ENCODE peak calls at places on chromosomes 2 and 18, in eight cellular contexts. S is uterus, R is ovary, P is adrenal gland, M is H54, U is thyroid gland, H is tibial nerve, D is HepG2. Z is an unnamed sample.

GRCh38 chr2:207995887-207996286 is 29.4 kb downstream of the PLEKHM3 start:
- DNase-seq in S (no peak), R (no peak), P (no peak), M (no peak), U (no peak), H (no peak), D (no peak), Z (no peak)

GRCh38 chr2:241033346-241033987 is 35.0 kb downstream of the SNED1 start:
- DNase-seq in S (no peak), R (no peak), P (no peak), M (no peak), U (no peak), H (no peak), D (no peak), Z (no peak)

GRCh38 chr18:41814651-41815050 is 140.4 kb upstream of the PIK3C3 start:
- DNase-seq in S (no peak), R (no peak), P (no peak), M (no peak), U (no peak), H (no peak), D (no peak), Z (no peak)

GRCh38 chr2:2192385-2192957 is 138.6 kb downstream of the MYT1L start:
- DNase-seq in S (no peak), R (no peak), P (no peak), M (no peak), U (no peak), H (no peak), D (no peak), Z (no peak)

GRCh38 chr2:186241874-186242273 is 244.2 kb upstream of the ZC3H15 start:
- DNase-seq in S (no peak), R (no peak), P (no peak), M (no peak), U (no peak), H (no peak), D (no peak), Z (no peak)

GRCh38 chr2:223941579-223942277 is 3.4 kb downstream of the WDFY1 start:
- DNase-seq in S (no peak), R (no peak), P (no peak), M (peak), U (no peak), H (no peak), D (no peak), Z (no peak)

GRCh38 chr2:219104107-219105050 is 43.7 kb upstream of the IHH start:
- DNase-seq in S (no peak), R (no peak), P (no peak), M (peak), U (no peak), H (no peak), D (peak), Z (no peak)

GRCh38 chr2:127220102-127220806 is at the start of gene CYP27C1:
- DNase-seq in S (no peak), R (peak), P (no peak), M (no peak), U (peak), H (no peak), D (no peak), Z (no peak)

GRCh38 chr2:237178396-237178795 is 92.7 kb downstream of the COPS8 start:
- DNase-seq in S (no peak), R (no peak), P (no peak), M (peak), U (no peak), H (no peak), D (no peak), Z (no peak)

GRCh38 chr18:75635096-75635495 is 207.6 kb upstream of the SMIM21 start:
- DNase-seq in S (no peak), R (no peak), P (no peak), M (no peak), U (peak), H (no peak), D (no peak), Z (no peak)

GRCh38 chr18:7174359-7175107 is 56.4 kb upstream of the LRRC30 start:
- DNase-seq in S (no peak), R (no peak), P (peak), M (no peak), U (peak), H (no peak), D (peak), Z (no peak)

GRCh38 chr2:209125291-209125690 is 298.6 kb upstream of the MAP2 start:
- DNase-seq in S (no peak), R (no peak), P (no peak), M (no peak), U (no peak), H (no peak), D (no peak), Z (no peak)

GRCh38 chr18:62781893-62782292 is 66.6 kb downstream of the PHLPP1 start:
- DNase-seq in S (peak), R (no peak), P (peak), M (no peak), U (no peak), H (no peak), D (peak), Z (no peak)

GRCh38 chr2:98801286-98801685 is 70.4 kb upstream of the MGAT4A start:
- DNase-seq in S (no peak), R (no peak), P (no peak), M (no peak), U (no peak), H (no peak), D (no peak), Z (no peak)

GRCh38 chr2:7400628-7401027 is 483.4 kb downstream of the RNF144A start:
- DNase-seq in S (no peak), R (no peak), P (no peak), M (no peak), U (no peak), H (no peak), D (no peak), Z (no peak)

GRCh38 chr18:13617826-13618515 is 108.4 kb downstream of the FAM210A start:
- DNase-seq in S (no peak), R (no peak), P (no peak), M (no peak), U (no peak), H (no peak), D (no peak), Z (no peak)

GRCh38 chr2:32963941-32964340 is 17.2 kb downstream of the LTBP1 start:
- DNase-seq in S (peak), R (no peak), P (no peak), M (no peak), U (no peak), H (no peak), D (no peak), Z (no peak)

GRCh38 chr2:229431331-229431954 is 160.4 kb upstream of the PID1 start:
- DNase-seq in S (no peak), R (no peak), P (no peak), M (no peak), U (no peak), H (no peak), D (peak), Z (no peak)

GRCh38 chr2:113240150-113240914 is 38.4 kb downstream of the PAX8 start:
- DNase-seq in S (peak), R (peak), P (peak), M (peak), U (peak), H (peak), D (no peak), Z (peak)

GRCh38 chr2:7077660-7078278 is 160.6 kb downstream of the RNF144A start:
- DNase-seq in S (no peak), R (no peak), P (no peak), M (no peak), U (no peak), H (no peak), D (no peak), Z (no peak)

GRCh38 chr2:128661289-128661688 is 342.6 kb upstream of the HS6ST1 start:
- DNase-seq in S (no peak), R (no peak), P (no peak), M (no peak), U (no peak), H (no peak), D (no peak), Z (peak)

GRCh38 chr2:109171444-109172334 is 42.7 kb downstream of the SH3RF3 start:
- DNase-seq in S (peak), R (peak), P (no peak), M (peak), U (peak), H (peak), D (no peak), Z (peak)

GRCh38 chr2:170930132-170931109 is 1.4 kb downstream of the GORASP2 start:
- DNase-seq in S (no peak), R (no peak), P (peak), M (peak), U (peak), H (no peak), D (peak), Z (no peak)

GRCh38 chr18:63046375-63046774 is 273.2 kb downstream of the BCL2 start:
- DNase-seq in S (no peak), R (no peak), P (no peak), M (no peak), U (no peak), H (no peak), D (no peak), Z (no peak)

GRCh38 chr18:58541789-58542425 is 87.0 kb downstream of the ALPK2 start:
- DNase-seq in S (no peak), R (no peak), P (no peak), M (peak), U (no peak), H (no peak), D (peak), Z (no peak)

GRCh38 chr2:80304522-80304878 is at the start of gene LRRTM1:
- DNase-seq in S (no peak), R (no peak), P (no peak), M (no peak), U (peak), H (no peak), D (no peak), Z (no peak)

DNA sequence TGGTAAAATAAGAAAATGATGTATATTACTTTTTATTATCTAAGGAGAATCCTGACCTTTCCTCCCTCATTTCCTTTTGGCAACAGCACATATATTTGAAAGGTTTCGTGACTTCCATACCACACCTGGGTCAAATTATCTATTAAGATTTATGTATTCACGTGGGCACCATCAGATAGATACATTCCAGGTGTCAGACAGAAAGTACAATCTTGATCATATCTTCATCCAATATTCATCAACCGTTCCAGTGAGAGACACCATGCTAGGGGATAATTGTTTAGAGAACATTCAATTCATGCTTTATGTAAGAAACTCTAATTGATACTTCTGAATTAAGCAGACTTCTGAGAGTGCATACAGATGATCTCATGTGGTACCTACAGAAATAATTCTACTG is 73.7 kb downstream of the SCN9A start:
- DNase-seq in S (no peak), R (no peak), P (no peak), M (no peak), U (no peak), H (no peak), D (no peak), Z (no peak)
- TF ChIP-seq POLR2A in S (no peak), R (no peak), P (no peak), M (no peak), U (no peak), H (no peak), D (no peak), Z (no peak)

GRCh38 chr2:216001201-216001600 is 12.2 kb downstream of the MREG start:
- DNase-seq in S (no peak), R (no peak), P (no peak), M (no peak), U (no peak), H (no peak), D (no peak), Z (no peak)

GRCh38 chr2:216002693-216003092 is 10.7 kb downstream of the MREG start:
- DNase-seq in S (no peak), R (no peak), P (no peak), M (no peak), U (no peak), H (no peak), D (no peak), Z (no peak)

GRCh38 chr2:216001612-216002215 is 11.6 kb downstream of the MREG start:
- DNase-seq in S (no peak), R (no peak), P (no peak), M (no peak), U (no peak), H (no peak), D (no peak), Z (no peak)

GRCh38 chr2:216003876-216004275 is 9.5 kb downstream of the MREG start:
- DNase-seq in S (no peak), R (no peak), P (no peak), M (no peak), U (no peak), H (no peak), D (no peak), Z (no peak)

DNA sequence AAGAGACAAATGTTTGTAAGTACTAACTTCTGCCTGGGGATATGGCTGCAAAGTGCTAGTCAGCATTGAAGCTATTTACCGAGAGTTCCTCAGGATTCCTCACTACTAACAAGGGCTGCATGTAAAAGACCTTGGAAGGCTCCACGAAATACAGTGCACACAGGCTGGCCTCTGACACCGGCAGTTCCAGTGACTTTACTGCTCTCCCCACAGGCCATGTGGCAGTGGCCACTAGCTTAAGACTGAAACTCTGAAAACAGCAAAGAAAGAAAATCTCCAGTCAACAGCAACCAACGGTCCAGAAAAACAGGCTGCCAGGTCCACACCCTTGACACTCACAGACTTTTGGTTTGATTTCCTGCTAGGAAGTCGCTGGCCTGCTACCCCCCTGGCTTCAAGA is 11.1 kb downstream of the MREG start:
- DNase-seq in S (no peak), R (no peak), P (no peak), M (no peak), U (no peak), H (no peak), D (no peak), Z (no peak)
- TF ChIP-seq POLR2A in S (no peak), R (no peak), P (no peak), M (no peak), U (no peak), H (no peak), D (no peak), Z (no peak)

GRCh38 chr2:158457092-158457825 is 507 bp downstream of the PKP4 start:
- DNase-seq in S (peak), R (peak), P (peak), M (peak), U (peak), H (peak), D (peak), Z (peak)
- TF ChIP-seq POLR2A in S (no peak), R (no peak), P (no peak), M (no peak), U (no peak), H (no peak), D (peak), Z (no peak)

GRCh38 chr2:230473378-230473777 is 57.4 kb downstream of the SP100 start:
- DNase-seq in S (no peak), R (no peak), P (no peak), M (no peak), U (no peak), H (no peak), D (no peak), Z (no peak)

GRCh38 chr2:230475143-230475542 is 59.1 kb downstream of the SP100 start:
- DNase-seq in S (no peak), R (no peak), P (no peak), M (no peak), U (no peak), H (no peak), D (no peak), Z (no peak)

GRCh38 chr2:230471074-230471473 is 55.1 kb downstream of the SP100 start:
- DNase-seq in S (no peak), R (no peak), P (no peak), M (no peak), U (no peak), H (no peak), D (no peak), Z (no peak)

DNA sequence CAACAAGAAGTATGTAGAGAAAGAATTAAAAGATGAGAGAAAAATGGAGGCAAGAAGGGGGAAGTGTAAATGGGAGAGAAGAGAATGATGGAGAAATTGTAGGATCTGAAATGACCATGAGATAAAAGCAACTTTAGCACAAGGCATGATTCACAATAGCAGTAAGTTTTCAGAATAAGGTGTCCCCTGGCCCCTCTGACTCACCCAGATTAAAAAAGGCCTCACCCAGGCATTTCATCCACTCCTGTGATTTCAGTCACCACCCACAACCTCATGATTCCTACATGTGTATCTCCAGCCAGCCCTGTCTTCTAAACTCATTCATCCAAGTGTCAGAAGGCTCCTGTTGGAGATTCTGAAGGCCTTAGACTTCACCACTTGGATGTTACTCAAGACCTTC is 56.6 kb downstream of the SP100 start:
- DNase-seq in S (no peak), R (no peak), P (peak), M (peak), U (no peak), H (no peak), D (no peak), Z (no peak)
- TF ChIP-seq POLR2A in S (no peak), R (no peak), P (no peak), M (no peak), U (no peak), H (no peak), D (no peak), Z (no peak)

Z was measured in stomach.